ENCODE peak calls at places on chromosomes 13 and 19, in nine cellular contexts. F is AG04449; T is effector memory CD4-positive, alpha-beta T cell; A is AG10803; M is neural progenitor cell; X is thoracic aorta; Y is ascending aorta; W is cardiac muscle cell; S is brain microvascular endothelial cell. C is an unnamed sample.

GRCh38 chr19:55390461-55390880 is 4.7 kb downstream of the RPL28 start:
- DNase-seq in T (no peak), S (peak), A (no peak), X (no peak), F (no peak), Y (no peak), M (no peak), W (no peak), C (no peak)

GRCh38 chr13:37225414-37226047 is 120.1 kb upstream of the CSNK1A1L start:
- DNase-seq in W (peak), X (no peak), A (peak), M (no peak), T (no peak), Y (no peak), F (peak), S (peak), C (peak)

GRCh38 chr13:66659291-66660012 is 570.7 kb downstream of the PCDH9 start:
- DNase-seq in M (no peak), A (no peak), Y (no peak), T (no peak), F (no peak), W (peak), S (no peak), X (no peak), C (peak)

GRCh38 chr13:24680258-24680920 is at the start of gene ATP12A:
- DNase-seq in M (peak), T (no peak), A (no peak), X (no peak), F (no peak), Y (no peak), W (no peak), S (no peak), C (no peak)

GRCh38 chr19:16467581-16467980 is 4.2 kb downstream of the EPS15L1 start:
- DNase-seq in T (no peak), Y (no peak), W (no peak), A (no peak), M (no peak), S (no peak), F (no peak), X (no peak), C (no peak)

GRCh38 chr19:55830656-55831055 is 1.1 kb downstream of the NLRP11 start:
- DNase-seq in Y (no peak), S (no peak), T (no peak), W (no peak), M (no peak), F (no peak), X (no peak), A (no peak), C (no peak)

GRCh38 chr13:52809310-52809769 is 39.1 kb downstream of the PCDH8 start:
- DNase-seq in Y (no peak), M (peak), F (no peak), A (peak), S (peak), W (peak), T (no peak), X (no peak), C (peak)

GRCh38 chr19:4914736-4915501 is 5.6 kb downstream of the UHRF1 start:
- DNase-seq in S (peak), M (no peak), T (peak), Y (no peak), A (peak), X (no peak), F (no peak), W (peak), C (peak)

GRCh38 chr19:46898731-46899130 is 37.9 kb downstream of the ARHGAP35 start:
- DNase-seq in Y (no peak), A (peak), X (no peak), M (no peak), S (peak), F (no peak), T (no peak), W (peak), C (peak)

GRCh38 chr19:56152644-56153043 is 11.6 kb downstream of the ZNF444 start:
- DNase-seq in T (no peak), A (no peak), F (no peak), M (peak), Y (no peak), X (no peak), W (no peak), S (no peak), C (no peak)

GRCh38 chr13:44243198-44243852 is 130.3 kb upstream of the SERP2 start:
- DNase-seq in F (no peak), T (no peak), S (peak), W (peak), Y (no peak), M (peak), A (peak), X (no peak), C (peak)

GRCh38 chr13:90395846-90396245 is 951.6 kb upstream of the MIR17HG start:
- DNase-seq in F (no peak), M (no peak), Y (no peak), T (no peak), X (no peak), S (no peak), W (no peak), A (no peak), C (no peak)

GRCh38 chr19:15758379-15758778 is 20.6 kb downstream of the OR10H3 start:
- DNase-seq in X (no peak), T (no peak), S (no peak), A (no peak), M (no peak), F (no peak), W (no peak), Y (no peak), C (no peak)

GRCh38 chr13:98473135-98473791 is 103.6 kb downstream of the STK24 start:
- DNase-seq in F (no peak), M (no peak), T (no peak), W (no peak), Y (no peak), X (no peak), A (no peak), S (no peak), C (no peak)

GRCh38 chr19:50835103-50835784 is 1.9 kb upstream of the KLK15 start:
- DNase-seq in T (no peak), M (no peak), S (no peak), A (peak), F (no peak), Y (no peak), W (peak), X (no peak), C (no peak)

GRCh38 chr19:56508282-56508778 is 675 bp downstream of the ZNF471 start:
- DNase-seq in S (no peak), A (no peak), Y (no peak), X (no peak), T (no peak), M (no peak), W (no peak), F (no peak), C (no peak)

GRCh38 chr19:7924651-7925170 is 1.2 kb downstream of the CTXN1 start:
- DNase-seq in T (no peak), F (no peak), W (no peak), S (no peak), M (peak), Y (no peak), A (no peak), X (no peak), C (no peak)

GRCh38 chr19:4877753-4878490 is 10.5 kb upstream of the PLIN3 start:
- DNase-seq in W (no peak), Y (no peak), A (no peak), M (peak), S (no peak), F (no peak), X (peak), T (no peak), C (no peak)

GRCh38 chr13:28761586-28761985 is 42.8 kb upstream of the SLC46A3 start:
- DNase-seq in M (no peak), X (no peak), Y (no peak), W (no peak), F (no peak), S (no peak), T (no peak), A (peak), C (peak)

GRCh38 chr13:58619396-58620113 is 988.0 kb downstream of the PCDH17 start:
- DNase-seq in F (no peak), T (no peak), Y (no peak), A (no peak), M (peak), W (no peak), X (no peak), S (no peak), C (no peak)

GRCh38 chr19:44925114-44925891 is 10.9 kb downstream of the APOC1 start:
- DNase-seq in M (no peak), S (no peak), W (peak), Y (peak), A (peak), T (no peak), F (no peak), X (no peak), C (peak)

GRCh38 chr19:13010038-13010991 is 15.0 kb downstream of the NFIX start:
- DNase-seq in W (peak), A (no peak), Y (no peak), F (no peak), T (no peak), X (no peak), S (no peak), M (no peak), C (peak)

GRCh38 chr19:49431330-49431749 is 6.2 kb downstream of the GFY start:
- DNase-seq in A (no peak), F (no peak), W (no peak), S (no peak), T (no peak), M (no peak), Y (no peak), X (no peak), C (no peak)

GRCh38 chr19:54160182-54160811 is 776 bp upstream of the LENG1 start:
- DNase-seq in M (peak), A (no peak), W (peak), X (no peak), S (no peak), F (no peak), Y (no peak), T (no peak), C (peak)

GRCh38 chr19:19165396-19165795 is 4.7 kb downstream of the MEF2B start:
- DNase-seq in M (no peak), T (no peak), F (no peak), Y (no peak), X (no peak), W (no peak), A (no peak), S (no peak), C (no peak)

GRCh38 chr19:49749055-49749716 is 13.9 kb downstream of the TSKS start:
- DNase-seq in M (no peak), Y (no peak), A (no peak), S (no peak), W (peak), F (no peak), X (no peak), T (no peak), C (peak)

GRCh38 chr19:33405491-33406461 is 32.3 kb downstream of the CEBPG start:
- DNase-seq in S (no peak), A (no peak), T (no peak), M (no peak), F (no peak), X (no peak), W (no peak), Y (no peak), C (no peak)

GRCh38 chr19:10270616-10271394 is at the start of gene ICAM1:
- DNase-seq in F (no peak), Y (peak), A (peak), M (peak), X (no peak), W (peak), T (peak), S (peak), C (peak)

GRCh38 chr13:52165410-52165809 is 6.0 kb upstream of the NEK3 start:
- DNase-seq in T (no peak), A (no peak), M (no peak), W (no peak), X (no peak), F (no peak), Y (no peak), S (no peak), C (no peak)

GRCh38 chr19:46453661-46454060 is 17.7 kb downstream of the PNMA8A start:
- DNase-seq in A (no peak), S (no peak), X (no peak), F (no peak), M (no peak), T (no peak), Y (no peak), W (no peak), C (no peak)

GRCh38 chr13:87089391-87089790 is 581.8 kb upstream of the SLITRK5 start:
- DNase-seq in A (peak), M (no peak), W (peak), S (peak), X (no peak), T (no peak), F (no peak), Y (no peak), C (peak)

GRCh38 chr19:48218964-48219363 is 36.7 kb downstream of the CARD8 start:
- DNase-seq in S (peak), F (no peak), M (no peak), X (no peak), W (peak), T (no peak), Y (no peak), A (peak), C (peak)

GRCh38 chr19:41325947-41326706 is 16.2 kb downstream of the CCDC97 start:
- DNase-seq in A (peak), X (no peak), F (peak), W (peak), S (peak), Y (no peak), T (no peak), M (no peak), C (no peak)

GRCh38 chr19:41327076-41327475 is 17.1 kb downstream of the CCDC97 start:
- DNase-seq in T (no peak), M (no peak), A (no peak), F (no peak), S (no peak), X (no peak), W (no peak), Y (no peak), C (no peak)

GRCh38 chr19:41324921-41325639 is 15.1 kb downstream of the CCDC97 start:
- DNase-seq in S (peak), X (peak), M (peak), W (peak), A (peak), Y (peak), T (no peak), F (no peak), C (peak)

GRCh38 chr19:41324231-41324702 is 14.3 kb downstream of the CCDC97 start:
- DNase-seq in M (no peak), T (no peak), W (no peak), Y (no peak), S (no peak), A (no peak), F (no peak), X (no peak), C (no peak)

GRCh38 chr19:41325640-41325946 is 15.6 kb downstream of the CCDC97 start:
- DNase-seq in X (no peak), S (no peak), F (no peak), A (no peak), M (no peak), Y (no peak), W (no peak), T (no peak), C (no peak)
- H3K4me3 ChIP-seq in X (peak), S (peak), F (peak), A (peak), M (peak), Y (peak), W (no peak), T (no peak), C (no peak)

DNA sequence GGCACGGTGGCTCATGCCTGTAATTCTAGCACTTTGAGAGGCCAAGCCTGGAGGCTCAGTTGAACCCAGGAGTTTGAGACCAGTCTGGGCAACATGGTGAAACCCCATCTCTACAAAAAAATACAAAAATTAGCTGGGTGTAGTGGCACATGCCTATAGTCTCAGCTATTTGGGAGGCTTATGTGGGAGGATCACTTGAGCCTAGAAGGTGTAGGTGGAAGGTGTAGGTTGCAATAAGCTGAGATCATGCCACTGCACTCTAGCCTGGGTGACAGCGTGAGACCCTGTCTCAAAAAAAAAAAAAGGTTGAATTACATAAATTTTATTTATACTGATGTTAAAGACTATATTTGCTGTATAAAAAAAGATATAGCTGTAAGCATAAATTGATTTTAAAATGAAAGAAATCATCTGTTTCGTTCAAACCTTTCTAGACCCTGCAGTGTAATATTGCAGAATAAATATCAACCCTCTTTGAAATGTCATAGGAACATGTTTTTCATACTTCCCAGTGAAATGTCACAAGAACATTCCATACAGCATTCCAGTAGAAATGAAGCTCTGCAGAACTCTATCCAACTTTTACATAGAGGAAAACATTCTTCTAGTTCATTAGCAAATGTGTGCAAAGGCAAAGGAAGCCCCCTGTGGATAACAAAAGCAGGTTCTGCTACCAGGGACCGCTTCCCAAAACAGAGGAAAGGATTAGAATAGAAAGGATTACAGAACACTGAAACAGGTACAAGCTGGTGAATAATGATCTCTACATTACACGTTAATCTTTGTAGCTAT is 76.0 kb downstream of the CAB39L start:
- DNase-seq in F (no peak), M (peak), T (no peak), X (no peak), S (no peak), A (peak), Y (no peak), W (peak), C (no peak)
- H3K4me3 ChIP-seq in F (no peak), M (no peak), T (no peak), X (peak), S (no peak), A (no peak), Y (no peak), W (no peak), C (no peak)

DNA sequence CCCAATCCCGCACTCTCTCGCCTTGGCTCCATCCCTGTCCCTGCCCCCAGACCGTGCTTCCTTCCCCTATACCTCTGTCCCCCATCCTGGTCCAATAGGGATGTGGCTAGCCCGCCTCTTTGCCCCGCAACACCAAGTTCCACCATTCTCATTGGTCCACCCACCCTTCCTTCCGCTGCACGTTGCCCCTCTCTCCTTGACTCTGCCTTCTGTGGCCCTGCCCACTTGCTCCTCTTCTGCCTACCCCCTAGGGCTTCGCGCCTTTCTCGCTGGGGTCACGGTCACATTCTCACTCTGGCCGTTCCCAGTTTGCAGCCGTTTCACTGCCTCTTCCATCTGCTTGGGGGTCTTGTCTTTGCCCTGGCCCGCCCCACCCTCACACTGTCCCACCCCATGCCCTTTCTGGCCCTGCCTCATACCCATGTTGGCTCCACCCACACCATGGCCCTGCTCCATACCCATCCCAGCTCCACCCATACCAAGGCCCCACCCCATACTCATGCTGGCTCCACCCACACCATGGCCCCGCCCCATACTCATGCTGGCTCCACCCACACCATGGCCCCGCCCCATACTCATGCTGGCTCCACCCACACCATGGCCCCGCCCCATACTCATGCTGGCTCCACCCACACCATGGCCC is 4.5 kb upstream of the ARHGAP45 start:
- DNase-seq in A (no peak), F (no peak), T (no peak), M (no peak), W (no peak), X (no peak), Y (no peak), S (no peak), C (no peak)
- H3K4me3 ChIP-seq in A (no peak), F (no peak), T (no peak), M (no peak), W (no peak), X (no peak), Y (no peak), S (no peak), C (no peak)

GRCh38 chr19:39411006-39411831 is 1.2 kb upstream of the PLEKHG2 start:
- DNase-seq in M (no peak), X (no peak), Y (no peak), W (peak), S (peak), A (peak), T (no peak), F (no peak), C (peak)
- H3K4me3 ChIP-seq in M (peak), X (peak), Y (peak), W (peak), S (peak), A (peak), T (peak), F (peak), C (no peak)

GRCh38 chr13:110328509-110328908 is 21.4 kb downstream of the COL4A2 start:
- DNase-seq in S (no peak), F (no peak), M (no peak), T (no peak), Y (no peak), A (no peak), X (no peak), W (no peak), C (no peak)

GRCh38 chr13:110329798-110330461 is 22.8 kb downstream of the COL4A2 start:
- DNase-seq in S (peak), A (no peak), W (peak), T (no peak), X (no peak), Y (no peak), M (peak), F (no peak), C (peak)

GRCh38 chr13:110329258-110329657 is 22.2 kb downstream of the COL4A2 start:
- DNase-seq in W (no peak), M (no peak), X (no peak), T (no peak), A (no peak), Y (no peak), F (no peak), S (peak), C (no peak)

GRCh38 chr13:110331362-110331761 is 24.3 kb downstream of the COL4A2 start:
- DNase-seq in T (no peak), A (peak), W (peak), S (peak), M (no peak), X (no peak), Y (no peak), F (no peak), C (no peak)

DNA sequence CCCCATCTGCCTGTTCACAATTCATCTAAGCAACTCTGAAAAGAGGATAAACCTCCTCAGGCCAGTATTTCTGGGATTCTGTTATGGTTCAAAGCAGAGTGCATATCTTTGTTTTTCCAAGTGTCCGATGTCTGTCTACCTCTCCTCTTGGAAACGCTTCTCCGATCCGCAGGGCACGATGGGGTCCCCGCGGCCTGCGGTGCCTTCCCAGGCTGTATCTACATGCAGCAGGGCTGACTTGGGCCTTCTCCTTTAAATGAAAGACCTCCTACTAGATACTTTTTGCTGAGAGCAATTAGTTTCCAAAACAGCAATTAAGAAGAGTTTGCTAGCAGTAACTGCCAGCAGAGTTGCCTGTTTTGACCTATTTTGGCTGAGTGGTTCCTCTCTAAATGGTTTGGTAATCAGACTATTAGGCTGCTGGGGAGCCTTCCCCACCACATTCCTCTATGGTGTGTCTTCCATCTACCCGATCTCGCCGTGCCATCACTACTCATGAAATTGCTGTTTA is 23.5 kb downstream of the COL4A2 start:
- DNase-seq in F (peak), A (peak), W (peak), M (no peak), Y (no peak), S (peak), X (no peak), T (no peak), C (no peak)
- H3K4me3 ChIP-seq in F (no peak), A (no peak), W (no peak), M (no peak), Y (peak), S (peak), X (peak), T (no peak), C (peak)